ENCODE peak calls at places on chromosomes 7 and 10, in eight cellular contexts. One of them, this sample, is unnamed.

GRCh38 chr10:27947513-27947912 is 51.4 kb downstream of the ODAD2 start:
- DNase-seq in transverse colon: no peak
- DNase-seq in A549: no peak
- DNase-seq in stomach: no peak
- DNase-seq in sigmoid colon: no peak
- DNase-seq in ovary: no peak
- DNase-seq in K562: no peak
- DNase-seq in tibial nerve: no peak
- DNase-seq in this sample: no peak

GRCh38 chr10:81021428-81022129 is 483.9 kb downstream of the SH2D4B start:
- DNase-seq in transverse colon: no peak
- DNase-seq in A549: no peak
- DNase-seq in stomach: no peak
- DNase-seq in sigmoid colon: no peak
- DNase-seq in ovary: no peak
- DNase-seq in K562: no peak
- DNase-seq in tibial nerve: no peak
- DNase-seq in this sample: no peak

GRCh38 chr10:59337254-59337653 is 25.1 kb downstream of the FAM13C start:
- DNase-seq in transverse colon: peak
- DNase-seq in A549: no peak
- DNase-seq in stomach: peak
- DNase-seq in sigmoid colon: peak
- DNase-seq in ovary: no peak
- DNase-seq in K562: no peak
- DNase-seq in tibial nerve: no peak
- DNase-seq in this sample: no peak

GRCh38 chr7:27546610-27547009 is 116.1 kb downstream of the HIBADH start:
- DNase-seq in transverse colon: no peak
- DNase-seq in A549: no peak
- DNase-seq in stomach: no peak
- DNase-seq in sigmoid colon: no peak
- DNase-seq in ovary: no peak
- DNase-seq in K562: no peak
- DNase-seq in tibial nerve: no peak
- DNase-seq in this sample: no peak

GRCh38 chr7:36228039-36228438 is 75.0 kb downstream of the EEPD1 start:
- DNase-seq in transverse colon: no peak
- DNase-seq in A549: no peak
- DNase-seq in stomach: no peak
- DNase-seq in sigmoid colon: no peak
- DNase-seq in ovary: no peak
- DNase-seq in K562: no peak
- DNase-seq in tibial nerve: no peak
- DNase-seq in this sample: no peak

GRCh38 chr10:111801841-111802240 is 381.7 kb downstream of the GPAM start:
- DNase-seq in transverse colon: no peak
- DNase-seq in A549: no peak
- DNase-seq in stomach: no peak
- DNase-seq in sigmoid colon: no peak
- DNase-seq in ovary: no peak
- DNase-seq in K562: no peak
- DNase-seq in tibial nerve: no peak
- DNase-seq in this sample: no peak

GRCh38 chr10:65684896-65685295 is 1240.9 kb upstream of the LRRTM3 start:
- DNase-seq in transverse colon: no peak
- DNase-seq in A549: no peak
- DNase-seq in stomach: no peak
- DNase-seq in sigmoid colon: no peak
- DNase-seq in ovary: no peak
- DNase-seq in K562: no peak
- DNase-seq in tibial nerve: no peak
- DNase-seq in this sample: no peak

GRCh38 chr7:46485481-46486065 is 564.5 kb upstream of the IGFBP3 start:
- DNase-seq in transverse colon: no peak
- DNase-seq in A549: peak
- DNase-seq in stomach: no peak
- DNase-seq in sigmoid colon: no peak
- DNase-seq in ovary: no peak
- DNase-seq in K562: no peak
- DNase-seq in tibial nerve: no peak
- DNase-seq in this sample: no peak

GRCh38 chr10:65423043-65423442 is 1502.8 kb upstream of the LRRTM3 start:
- DNase-seq in transverse colon: no peak
- DNase-seq in A549: no peak
- DNase-seq in stomach: no peak
- DNase-seq in sigmoid colon: no peak
- DNase-seq in ovary: no peak
- DNase-seq in K562: no peak
- DNase-seq in tibial nerve: no peak
- DNase-seq in this sample: no peak

GRCh38 chr10:126214679-126215078 is 173.6 kb downstream of the ADAM12 start:
- DNase-seq in transverse colon: no peak
- DNase-seq in A549: no peak
- DNase-seq in stomach: no peak
- DNase-seq in sigmoid colon: no peak
- DNase-seq in ovary: no peak
- DNase-seq in K562: no peak
- DNase-seq in tibial nerve: no peak
- DNase-seq in this sample: no peak

GRCh38 chr7:31917256-31917655 is 153.0 kb downstream of the PDE1C start:
- DNase-seq in transverse colon: no peak
- DNase-seq in A549: no peak
- DNase-seq in stomach: no peak
- DNase-seq in sigmoid colon: no peak
- DNase-seq in ovary: no peak
- DNase-seq in K562: no peak
- DNase-seq in tibial nerve: no peak
- DNase-seq in this sample: no peak

GRCh38 chr7:38178695-38179344 is 775 bp downstream of the STARD3NL start:
- DNase-seq in transverse colon: no peak
- DNase-seq in A549: no peak
- DNase-seq in stomach: no peak
- DNase-seq in sigmoid colon: no peak
- DNase-seq in ovary: no peak
- DNase-seq in K562: no peak
- DNase-seq in tibial nerve: no peak
- DNase-seq in this sample: no peak

GRCh38 chr10:48194830-48195229 is 79.7 kb downstream of the FRMPD2 start:
- DNase-seq in transverse colon: peak
- DNase-seq in A549: peak
- DNase-seq in stomach: no peak
- DNase-seq in sigmoid colon: no peak
- DNase-seq in ovary: no peak
- DNase-seq in K562: no peak
- DNase-seq in tibial nerve: no peak
- DNase-seq in this sample: no peak

GRCh38 chr10:35194906-35195305 is 68.3 kb downstream of the CREM start:
- DNase-seq in transverse colon: no peak
- DNase-seq in A549: peak
- DNase-seq in stomach: no peak
- DNase-seq in sigmoid colon: no peak
- DNase-seq in ovary: no peak
- DNase-seq in K562: peak
- DNase-seq in tibial nerve: no peak
- DNase-seq in this sample: no peak

GRCh38 chr7:123148813-123149212 is 51.0 kb downstream of the SLC13A1 start:
- DNase-seq in transverse colon: no peak
- DNase-seq in A549: no peak
- DNase-seq in stomach: no peak
- DNase-seq in sigmoid colon: no peak
- DNase-seq in ovary: no peak
- DNase-seq in K562: no peak
- DNase-seq in tibial nerve: no peak
- DNase-seq in this sample: no peak

GRCh38 chr10:132292972-132293415 is 14.8 kb downstream of the STK32C start:
- DNase-seq in transverse colon: peak
- DNase-seq in A549: no peak
- DNase-seq in stomach: no peak
- DNase-seq in sigmoid colon: peak
- DNase-seq in ovary: peak
- DNase-seq in K562: no peak
- DNase-seq in tibial nerve: no peak
- DNase-seq in this sample: no peak

GRCh38 chr7:41774966-41775365 is 72.1 kb upstream of the INHBA start:
- DNase-seq in transverse colon: no peak
- DNase-seq in A549: no peak
- DNase-seq in stomach: no peak
- DNase-seq in sigmoid colon: no peak
- DNase-seq in ovary: no peak
- DNase-seq in K562: no peak
- DNase-seq in tibial nerve: no peak
- DNase-seq in this sample: no peak

GRCh38 chr7:44197487-44197886 is 3.3 kb upstream of the YKT6 start:
- DNase-seq in transverse colon: no peak
- DNase-seq in A549: no peak
- DNase-seq in stomach: no peak
- DNase-seq in sigmoid colon: no peak
- DNase-seq in ovary: no peak
- DNase-seq in K562: no peak
- DNase-seq in tibial nerve: no peak
- DNase-seq in this sample: no peak

GRCh38 chr7:44196450-44196872 is 4.3 kb upstream of the YKT6 start:
- DNase-seq in transverse colon: no peak
- DNase-seq in A549: peak
- DNase-seq in stomach: no peak
- DNase-seq in sigmoid colon: peak
- DNase-seq in ovary: no peak
- DNase-seq in K562: peak
- DNase-seq in tibial nerve: peak
- DNase-seq in this sample: no peak

GRCh38 chr7:44195901-44196300 is 4.9 kb upstream of the YKT6 start:
- DNase-seq in transverse colon: no peak
- DNase-seq in A549: no peak
- DNase-seq in stomach: no peak
- DNase-seq in sigmoid colon: peak
- DNase-seq in ovary: no peak
- DNase-seq in K562: no peak
- DNase-seq in tibial nerve: no peak
- DNase-seq in this sample: no peak

GRCh38 chr7:44201813-44202212 is 1.0 kb downstream of the YKT6 start:
- DNase-seq in transverse colon: no peak
- DNase-seq in A549: no peak
- DNase-seq in stomach: no peak
- DNase-seq in sigmoid colon: no peak
- DNase-seq in ovary: no peak
- DNase-seq in K562: no peak
- DNase-seq in tibial nerve: no peak
- DNase-seq in this sample: no peak

GRCh38 chr7:44200699-44201461 is at the start of gene YKT6:
- DNase-seq in transverse colon: peak
- DNase-seq in A549: peak
- DNase-seq in stomach: peak
- DNase-seq in sigmoid colon: peak
- DNase-seq in ovary: peak
- DNase-seq in K562: peak
- DNase-seq in tibial nerve: peak
- DNase-seq in this sample: peak
- TF ChIP-seq POLR2A in transverse colon: peak
- TF ChIP-seq POLR2A in A549: peak
- TF ChIP-seq POLR2A in stomach: no peak
- TF ChIP-seq POLR2A in sigmoid colon: peak
- TF ChIP-seq POLR2A in ovary: peak
- TF ChIP-seq POLR2A in K562: peak
- TF ChIP-seq POLR2A in tibial nerve: peak
- TF ChIP-seq POLR2A in this sample: peak

DNA sequence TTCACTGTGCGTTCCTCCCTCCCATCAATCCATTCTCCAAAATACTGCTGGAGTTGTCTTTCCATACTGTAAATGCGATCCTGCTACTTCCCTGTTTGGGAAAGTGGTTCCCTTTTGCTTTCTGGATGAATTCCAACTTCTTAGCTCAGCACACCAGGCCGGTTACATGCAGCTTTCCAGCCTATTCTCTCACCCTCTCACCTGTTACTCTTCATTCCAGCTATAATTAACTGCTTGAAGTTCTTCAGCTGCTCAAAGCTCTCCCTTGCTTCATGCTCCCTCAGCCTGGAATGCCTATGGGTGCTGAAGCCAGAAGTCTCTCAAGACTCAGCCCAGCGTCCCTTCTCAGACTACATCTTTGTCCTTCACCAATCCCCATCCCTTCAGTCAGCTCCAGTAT is 6.0 kb upstream of the ZNRF2 start:
- DNase-seq in transverse colon: no peak
- DNase-seq in A549: no peak
- DNase-seq in stomach: no peak
- DNase-seq in sigmoid colon: no peak
- DNase-seq in ovary: no peak
- DNase-seq in K562: no peak
- DNase-seq in tibial nerve: no peak
- DNase-seq in this sample: peak
- TF ChIP-seq EP300 in transverse colon: no peak
- TF ChIP-seq EP300 in A549: no peak
- TF ChIP-seq EP300 in stomach: no peak
- TF ChIP-seq EP300 in sigmoid colon: no peak
- TF ChIP-seq EP300 in ovary: no peak
- TF ChIP-seq EP300 in K562: no peak
- TF ChIP-seq EP300 in tibial nerve: no peak
- TF ChIP-seq EP300 in this sample: no peak

GRCh38 chr10:11824376-11824775 is 1.2 kb downstream of the PROSER2 start:
- DNase-seq in transverse colon: no peak
- DNase-seq in A549: no peak
- DNase-seq in stomach: no peak
- DNase-seq in sigmoid colon: no peak
- DNase-seq in ovary: no peak
- DNase-seq in K562: no peak
- DNase-seq in tibial nerve: no peak
- DNase-seq in this sample: no peak
- H3K4me3 ChIP-seq in transverse colon: no peak
- H3K4me3 ChIP-seq in A549: peak
- H3K4me3 ChIP-seq in stomach: peak
- H3K4me3 ChIP-seq in sigmoid colon: no peak
- H3K4me3 ChIP-seq in ovary: peak
- H3K4me3 ChIP-seq in K562: peak
- H3K4me3 ChIP-seq in tibial nerve: peak
- H3K4me3 ChIP-seq in this sample: peak

DNA sequence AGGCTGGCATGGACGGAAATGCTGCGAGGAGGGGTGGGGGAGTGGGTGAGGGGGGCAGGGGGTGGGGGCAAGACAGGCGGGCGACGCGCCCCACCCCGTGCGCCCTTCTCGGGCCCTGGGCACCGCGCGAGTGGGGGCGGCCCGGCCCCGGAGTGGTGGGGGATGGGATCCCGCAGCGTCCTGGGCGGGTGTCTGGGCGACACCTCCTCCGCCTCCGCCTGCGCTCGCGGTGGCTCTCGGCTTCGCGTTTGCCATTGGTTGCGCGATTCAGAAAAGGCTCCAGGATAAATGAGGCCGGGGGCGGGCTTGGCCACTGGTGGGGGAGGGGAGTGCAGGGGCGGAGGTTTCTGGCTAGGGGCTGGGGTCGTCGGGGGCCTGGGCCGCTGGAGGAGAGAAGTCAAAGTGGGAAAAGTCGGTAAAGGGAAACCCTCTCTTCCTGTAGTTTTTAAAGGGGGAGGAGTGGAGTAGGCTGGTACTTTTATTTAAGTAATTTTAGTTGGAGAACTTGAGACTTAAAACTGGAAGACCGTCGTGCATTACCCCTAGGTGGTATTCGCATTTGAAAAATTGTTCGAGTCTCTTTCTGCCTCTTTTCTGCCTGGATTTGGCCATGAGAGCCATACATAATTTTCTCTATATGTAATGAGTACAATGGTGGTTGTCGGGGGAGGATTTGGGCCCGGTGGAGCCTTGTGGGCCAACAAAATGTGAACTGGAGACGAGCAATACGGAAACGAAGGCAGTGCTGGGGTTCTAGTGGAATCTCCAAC is 984 bp upstream of the IGF2BP3 start:
- DNase-seq in transverse colon: peak
- DNase-seq in A549: peak
- DNase-seq in stomach: no peak
- DNase-seq in sigmoid colon: no peak
- DNase-seq in ovary: no peak
- DNase-seq in K562: peak
- DNase-seq in tibial nerve: no peak
- DNase-seq in this sample: peak
- TF ChIP-seq POLR2A in transverse colon: no peak
- TF ChIP-seq POLR2A in A549: no peak
- TF ChIP-seq POLR2A in stomach: no peak
- TF ChIP-seq POLR2A in sigmoid colon: no peak
- TF ChIP-seq POLR2A in ovary: no peak
- TF ChIP-seq POLR2A in K562: no peak
- TF ChIP-seq POLR2A in tibial nerve: no peak
- TF ChIP-seq POLR2A in this sample: no peak